ENCODE peak calls at places on chromosomes 13 and 19, in six cellular contexts. O, H, C, R, P and Y are unnamed samples.

GRCh38 chr13:66139701-66140100 is 1090.4 kb downstream of the PCDH9 start:
- DNase-seq in R (no peak), O (no peak), P (no peak), H (peak), C (no peak), Y (no peak)

GRCh38 chr13:101552286-101552685 is 99.8 kb downstream of the ITGBL1 start:
- DNase-seq in O (no peak), C (no peak), H (no peak), P (no peak), R (no peak), Y (no peak)

GRCh38 chr13:40933508-40933907 is 85.6 kb downstream of the ELF1 start:
- DNase-seq in R (no peak), H (peak), C (peak), O (no peak), P (no peak), Y (peak)

GRCh38 chr19:34171539-34171876 is 796 bp upstream of the LSM14A start:
- DNase-seq in P (no peak), C (no peak), R (no peak), H (peak), O (peak), Y (peak)

GRCh38 chr13:99505814-99506269 is 4.6 kb downstream of the TM9SF2 start:
- DNase-seq in H (peak), O (peak), C (no peak), P (no peak), R (peak), Y (no peak)

GRCh38 chr13:99085139-99085845 is 107.4 kb upstream of the DOCK9 start:
- DNase-seq in R (no peak), P (peak), C (peak), O (no peak), H (peak), Y (no peak)

GRCh38 chr19:2385053-2385721 is 25.1 kb downstream of the TMPRSS9 start:
- DNase-seq in C (no peak), H (peak), P (no peak), O (peak), R (peak), Y (peak)

GRCh38 chr19:47723573-47723923 is 10.3 kb downstream of the EHD2 start:
- DNase-seq in C (no peak), O (peak), R (no peak), H (no peak), P (peak), Y (no peak)

GRCh38 chr13:45209229-45209628 is 8.4 kb upstream of the KCTD4 start:
- DNase-seq in C (no peak), H (no peak), O (peak), P (no peak), R (no peak), Y (no peak)

GRCh38 chr19:32407004-32407992 is 1.7 kb downstream of the DPY19L3 start:
- DNase-seq in H (no peak), O (peak), R (no peak), C (no peak), P (no peak), Y (no peak)

GRCh38 chr13:67967031-67967430 is 736.9 kb upstream of the PCDH9 start:
- DNase-seq in C (no peak), R (no peak), O (no peak), H (no peak), P (no peak), Y (no peak)

GRCh38 chr19:51091126-51091525 is 8.4 kb upstream of the KLK14 start:
- DNase-seq in P (no peak), R (no peak), C (no peak), H (no peak), O (no peak), Y (no peak)

GRCh38 chr19:4089400-4089908 is 22.8 kb upstream of the ZBTB7A start:
- DNase-seq in H (no peak), C (no peak), R (no peak), O (no peak), P (peak), Y (peak)

GRCh38 chr13:104936304-104936703 is 1599.2 kb downstream of the EFNB2 start:
- DNase-seq in P (no peak), H (no peak), O (no peak), C (no peak), R (no peak), Y (no peak)

GRCh38 chr19:33784432-33784831 is 12.2 kb upstream of the KCTD15 start:
- DNase-seq in P (no peak), H (no peak), C (no peak), R (no peak), O (no peak), Y (no peak)

GRCh38 chr19:40603719-40604646 is 2.8 kb downstream of the LTBP4 start:
- DNase-seq in H (peak), R (peak), O (peak), P (peak), C (peak), Y (peak)

GRCh38 chr13:59461411-59461810 is 702.3 kb downstream of the DIAPH3 start:
- DNase-seq in P (no peak), C (no peak), H (no peak), R (no peak), O (no peak), Y (no peak)

GRCh38 chr19:3057275-3057714 is 5.0 kb downstream of the TLE5 start:
- DNase-seq in R (peak), H (no peak), P (no peak), O (peak), C (no peak), Y (no peak)

GRCh38 chr13:20969182-20969581 is 66.6 kb upstream of the XPO4 start:
- DNase-seq in R (peak), C (no peak), O (peak), P (no peak), H (no peak), Y (no peak)

GRCh38 chr13:21884299-21884878 is 213.5 kb downstream of the FGF9 start:
- DNase-seq in P (no peak), H (no peak), R (peak), C (no peak), O (no peak), Y (no peak)

GRCh38 chr19:2239771-2240770 is 3.4 kb downstream of the SF3A2 start:
- DNase-seq in R (peak), O (peak), C (no peak), P (peak), H (no peak), Y (no peak)

GRCh38 chr13:95441326-95441725 is 111.2 kb upstream of the CLDN10 start:
- DNase-seq in H (no peak), O (no peak), P (no peak), R (no peak), C (no peak), Y (no peak)

GRCh38 chr19:45363861-45364459 is 6.4 kb downstream of the ERCC2 start:
- DNase-seq in H (no peak), P (no peak), O (no peak), R (no peak), C (no peak), Y (no peak)